ENCODE peak calls at places on chromosome 15, in eight cellular contexts. One of them, this sample, is unnamed.

GRCh38 chr15:41568350-41569017 is 9.5 kb downstream of the TYRO3 start:
- DNase-seq in AG04450: no peak
- DNase-seq in Peyer's patch: no peak
- DNase-seq in lower lobe of right lung: no peak
- DNase-seq in right lobe of liver: no peak
- DNase-seq in sigmoid colon: no peak
- DNase-seq in ovary: peak; percentile 93
- DNase-seq in testis: peak; percentile 95
- DNase-seq in this sample: no peak

GRCh38 chr15:91067026-91067425 is 33.0 kb upstream of the SV2B start:
- DNase-seq in AG04450: no peak
- DNase-seq in Peyer's patch: no peak
- DNase-seq in lower lobe of right lung: no peak
- DNase-seq in right lobe of liver: no peak
- DNase-seq in sigmoid colon: no peak
- DNase-seq in ovary: no peak
- DNase-seq in testis: no peak
- DNase-seq in this sample: no peak

GRCh38 chr15:96333194-96334016 is 2.9 kb downstream of the NR2F2 start:
- DNase-seq in AG04450: no peak
- DNase-seq in Peyer's patch: no peak
- DNase-seq in lower lobe of right lung: peak; percentile 57
- DNase-seq in right lobe of liver: peak; percentile 53
- DNase-seq in sigmoid colon: peak; percentile 77
- DNase-seq in ovary: peak; percentile 40
- DNase-seq in testis: no peak
- DNase-seq in this sample: peak; percentile 71

GRCh38 chr15:77584201-77584600 is 48.5 kb downstream of the LINGO1 start:
- DNase-seq in AG04450: no peak
- DNase-seq in Peyer's patch: no peak
- DNase-seq in lower lobe of right lung: no peak
- DNase-seq in right lobe of liver: no peak
- DNase-seq in sigmoid colon: no peak
- DNase-seq in ovary: no peak
- DNase-seq in testis: no peak
- DNase-seq in this sample: no peak

GRCh38 chr15:60553163-60553562 is 74.2 kb upstream of the ICE2 start:
- DNase-seq in AG04450: no peak
- DNase-seq in Peyer's patch: no peak
- DNase-seq in lower lobe of right lung: no peak
- DNase-seq in right lobe of liver: no peak
- DNase-seq in sigmoid colon: no peak
- DNase-seq in ovary: no peak
- DNase-seq in testis: no peak
- DNase-seq in this sample: no peak

GRCh38 chr15:89647191-89647851 is 7.9 kb downstream of the KIF7 start:
- DNase-seq in AG04450: no peak
- DNase-seq in Peyer's patch: peak; percentile 90
- DNase-seq in lower lobe of right lung: peak; percentile 84
- DNase-seq in right lobe of liver: peak; percentile 84
- DNase-seq in sigmoid colon: peak; percentile 87
- DNase-seq in ovary: peak; percentile 66
- DNase-seq in testis: peak; percentile 89
- DNase-seq in this sample: peak; percentile 90

GRCh38 chr15:85494035-85494793 is 113.8 kb downstream of the AKAP13 start:
- DNase-seq in AG04450: no peak
- DNase-seq in Peyer's patch: peak; percentile 62
- DNase-seq in lower lobe of right lung: no peak
- DNase-seq in right lobe of liver: no peak
- DNase-seq in sigmoid colon: no peak
- DNase-seq in ovary: no peak
- DNase-seq in testis: no peak
- DNase-seq in this sample: no peak

GRCh38 chr15:43376017-43376705 is 5.3 kb downstream of the TUBGCP4 start:
- DNase-seq in AG04450: no peak
- DNase-seq in Peyer's patch: peak; percentile 72
- DNase-seq in lower lobe of right lung: no peak
- DNase-seq in right lobe of liver: no peak
- DNase-seq in sigmoid colon: no peak
- DNase-seq in ovary: no peak
- DNase-seq in testis: peak; percentile 33
- DNase-seq in this sample: no peak

GRCh38 chr15:60363903-60364302 is 33.9 kb downstream of the ANXA2 start:
- DNase-seq in AG04450: no peak
- DNase-seq in Peyer's patch: no peak
- DNase-seq in lower lobe of right lung: no peak
- DNase-seq in right lobe of liver: no peak
- DNase-seq in sigmoid colon: no peak
- DNase-seq in ovary: no peak
- DNase-seq in testis: no peak
- DNase-seq in this sample: no peak

GRCh38 chr15:96703087-96703486 is 372.6 kb downstream of the NR2F2 start:
- DNase-seq in AG04450: no peak
- DNase-seq in Peyer's patch: no peak
- DNase-seq in lower lobe of right lung: no peak
- DNase-seq in right lobe of liver: no peak
- DNase-seq in sigmoid colon: no peak
- DNase-seq in ovary: no peak
- DNase-seq in testis: no peak
- DNase-seq in this sample: no peak

GRCh38 chr15:41575282-41575681 is 16.3 kb downstream of the TYRO3 start:
- DNase-seq in AG04450: no peak
- DNase-seq in Peyer's patch: no peak
- DNase-seq in lower lobe of right lung: no peak
- DNase-seq in right lobe of liver: no peak
- DNase-seq in sigmoid colon: no peak
- DNase-seq in ovary: no peak
- DNase-seq in testis: peak; percentile 61
- DNase-seq in this sample: no peak

GRCh38 chr15:42133892-42134502 is 22.4 kb downstream of the PLA2G4F start:
- DNase-seq in AG04450: no peak
- DNase-seq in Peyer's patch: peak; percentile 69
- DNase-seq in lower lobe of right lung: peak; percentile 74
- DNase-seq in right lobe of liver: no peak
- DNase-seq in sigmoid colon: peak; percentile 14
- DNase-seq in ovary: no peak
- DNase-seq in testis: peak; percentile 40
- DNase-seq in this sample: peak; percentile 89

GRCh38 chr15:82064824-82065223 is 19.0 kb upstream of the MEX3B start:
- DNase-seq in AG04450: no peak
- DNase-seq in Peyer's patch: no peak
- DNase-seq in lower lobe of right lung: no peak
- DNase-seq in right lobe of liver: no peak
- DNase-seq in sigmoid colon: no peak
- DNase-seq in ovary: no peak
- DNase-seq in testis: no peak
- DNase-seq in this sample: no peak

GRCh38 chr15:42932833-42933515 is 12.4 kb upstream of the TTBK2 start:
- DNase-seq in AG04450: no peak
- DNase-seq in Peyer's patch: no peak
- DNase-seq in lower lobe of right lung: no peak
- DNase-seq in right lobe of liver: no peak
- DNase-seq in sigmoid colon: no peak
- DNase-seq in ovary: no peak
- DNase-seq in testis: no peak
- DNase-seq in this sample: no peak

GRCh38 chr15:27696530-27696929 is 402.6 kb downstream of the OCA2 start:
- DNase-seq in AG04450: no peak
- DNase-seq in Peyer's patch: no peak
- DNase-seq in lower lobe of right lung: no peak
- DNase-seq in right lobe of liver: no peak
- DNase-seq in sigmoid colon: no peak
- DNase-seq in ovary: no peak
- DNase-seq in testis: no peak
- DNase-seq in this sample: no peak

GRCh38 chr15:76161153-76162049 is 101.6 kb downstream of the TMEM266 start:
- DNase-seq in AG04450: no peak
- DNase-seq in Peyer's patch: no peak
- DNase-seq in lower lobe of right lung: no peak
- DNase-seq in right lobe of liver: no peak
- DNase-seq in sigmoid colon: no peak
- DNase-seq in ovary: peak; percentile 27
- DNase-seq in testis: no peak
- DNase-seq in this sample: no peak

GRCh38 chr15:35089556-35089955 is 4.5 kb upstream of the NANOGP8 start:
- DNase-seq in AG04450: no peak
- DNase-seq in Peyer's patch: no peak
- DNase-seq in lower lobe of right lung: no peak
- DNase-seq in right lobe of liver: no peak
- DNase-seq in sigmoid colon: no peak
- DNase-seq in ovary: no peak
- DNase-seq in testis: no peak
- DNase-seq in this sample: no peak

GRCh38 chr15:78455749-78456148 is 17.7 kb downstream of the IREB2 start:
- DNase-seq in AG04450: no peak
- DNase-seq in Peyer's patch: no peak
- DNase-seq in lower lobe of right lung: no peak
- DNase-seq in right lobe of liver: no peak
- DNase-seq in sigmoid colon: no peak
- DNase-seq in ovary: no peak
- DNase-seq in testis: no peak
- DNase-seq in this sample: no peak

GRCh38 chr15:64443747-64444621 is 16.4 kb upstream of the ZNF609 start:
- DNase-seq in AG04450: peak; percentile 70
- DNase-seq in Peyer's patch: no peak
- DNase-seq in lower lobe of right lung: no peak
- DNase-seq in right lobe of liver: no peak
- DNase-seq in sigmoid colon: peak; percentile 9
- DNase-seq in ovary: no peak
- DNase-seq in testis: no peak
- DNase-seq in this sample: no peak

GRCh38 chr15:22786868-22787698 is 639 bp downstream of the NIPA1 start:
- DNase-seq in AG04450: no peak
- DNase-seq in Peyer's patch: peak; percentile 58
- DNase-seq in lower lobe of right lung: no peak
- DNase-seq in right lobe of liver: no peak
- DNase-seq in sigmoid colon: no peak
- DNase-seq in ovary: peak; percentile 9
- DNase-seq in testis: peak; percentile 22
- DNase-seq in this sample: peak; percentile 74

GRCh38 chr15:90141646-90142045 is 39.4 kb upstream of the IDH2 start:
- DNase-seq in AG04450: no peak
- DNase-seq in Peyer's patch: no peak
- DNase-seq in lower lobe of right lung: no peak
- DNase-seq in right lobe of liver: no peak
- DNase-seq in sigmoid colon: no peak
- DNase-seq in ovary: no peak
- DNase-seq in testis: no peak
- DNase-seq in this sample: no peak

GRCh38 chr15:38593523-38593922 is 28.9 kb upstream of the RASGRP1 start:
- DNase-seq in AG04450: no peak
- DNase-seq in Peyer's patch: no peak
- DNase-seq in lower lobe of right lung: no peak
- DNase-seq in right lobe of liver: no peak
- DNase-seq in sigmoid colon: no peak
- DNase-seq in ovary: no peak
- DNase-seq in testis: no peak
- DNase-seq in this sample: no peak

DNA sequence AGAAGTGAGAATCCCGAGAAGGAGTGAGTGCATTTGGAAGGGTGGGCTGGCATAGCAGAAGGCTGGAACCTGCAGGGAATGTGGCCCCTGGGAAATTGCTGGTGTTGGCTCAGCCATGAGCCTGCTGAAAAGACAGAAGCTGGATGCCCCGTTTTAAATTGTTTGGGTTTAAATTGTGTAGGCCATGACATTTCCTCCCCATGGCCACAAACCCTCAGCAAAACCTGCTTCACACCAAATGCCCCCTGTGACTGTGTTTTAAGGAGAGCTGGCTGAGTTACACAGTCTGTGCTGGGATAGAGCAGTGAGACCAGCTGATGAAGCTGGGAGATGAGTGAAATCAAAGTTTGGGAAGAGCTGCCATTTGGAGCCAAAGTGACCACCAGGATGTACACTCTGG is 216.3 kb upstream of the RGMA start:
- DNase-seq in AG04450: no peak
- DNase-seq in Peyer's patch: no peak
- DNase-seq in lower lobe of right lung: no peak
- DNase-seq in right lobe of liver: no peak
- DNase-seq in sigmoid colon: no peak
- DNase-seq in ovary: no peak
- DNase-seq in testis: no peak
- DNase-seq in this sample: no peak
- H3K27me3 ChIP-seq in AG04450: no peaks in the 10 kb centered on the region
- H3K27me3 ChIP-seq in Peyer's patch: no peaks in the 10 kb centered on the region
- H3K27me3 ChIP-seq in lower lobe of right lung: no peaks in the 10 kb centered on the region
- H3K27me3 ChIP-seq in right lobe of liver: no peaks in the 10 kb centered on the region
- H3K27me3 ChIP-seq in sigmoid colon: no peaks in the 10 kb centered on the region
- H3K27me3 ChIP-seq in ovary: no peaks in the 10 kb centered on the region
- H3K27me3 ChIP-seq in testis: no peaks in the 10 kb centered on the region
- H3K27me3 ChIP-seq in this sample: no peaks in the 10 kb centered on the region

GRCh38 chr15:100350434-100351226 is 8.9 kb upstream of the ADAMTS17 start:
- DNase-seq in AG04450: no peak
- DNase-seq in Peyer's patch: peak; percentile 49
- DNase-seq in lower lobe of right lung: no peak
- DNase-seq in right lobe of liver: peak; percentile 81
- DNase-seq in sigmoid colon: no peak
- DNase-seq in ovary: peak; percentile 40
- DNase-seq in testis: no peak
- DNase-seq in this sample: no peak
- H3K4me3 ChIP-seq in AG04450: peak overlapping the region; percentile 31
- H3K4me3 ChIP-seq in Peyer's patch: peak overlapping the region; percentile 77
- H3K4me3 ChIP-seq in lower lobe of right lung: peak overlapping the region; percentile 74
- H3K4me3 ChIP-seq in right lobe of liver: peak overlapping the region; percentile 82
- H3K4me3 ChIP-seq in sigmoid colon: peak overlapping the region; percentile 89
- H3K4me3 ChIP-seq in ovary: peak overlapping the region; percentile 74
- H3K4me3 ChIP-seq in testis: peak overlapping the region; percentile 81
- H3K4me3 ChIP-seq in this sample: peak overlapping the region; percentile 85

GRCh38 chr15:74423443-74424257 is 10.1 kb downstream of the SEMA7A start:
- DNase-seq in AG04450: no peak
- DNase-seq in Peyer's patch: no peak
- DNase-seq in lower lobe of right lung: no peak
- DNase-seq in right lobe of liver: no peak
- DNase-seq in sigmoid colon: no peak
- DNase-seq in ovary: peak; percentile 40
- DNase-seq in testis: peak; percentile 80
- DNase-seq in this sample: no peak
- H3K27me3 ChIP-seq in AG04450: no peaks in the 10 kb centered on the region
- H3K27me3 ChIP-seq in Peyer's patch: no peaks in the 10 kb centered on the region
- H3K27me3 ChIP-seq in lower lobe of right lung: no peaks in the 10 kb centered on the region
- H3K27me3 ChIP-seq in right lobe of liver: no peaks in the 10 kb centered on the region
- H3K27me3 ChIP-seq in sigmoid colon: no peaks in the 10 kb centered on the region
- H3K27me3 ChIP-seq in ovary: no peaks in the 10 kb centered on the region
- H3K27me3 ChIP-seq in testis: no peaks in the 10 kb centered on the region
- H3K27me3 ChIP-seq in this sample: no peaks in the 10 kb centered on the region

DNA sequence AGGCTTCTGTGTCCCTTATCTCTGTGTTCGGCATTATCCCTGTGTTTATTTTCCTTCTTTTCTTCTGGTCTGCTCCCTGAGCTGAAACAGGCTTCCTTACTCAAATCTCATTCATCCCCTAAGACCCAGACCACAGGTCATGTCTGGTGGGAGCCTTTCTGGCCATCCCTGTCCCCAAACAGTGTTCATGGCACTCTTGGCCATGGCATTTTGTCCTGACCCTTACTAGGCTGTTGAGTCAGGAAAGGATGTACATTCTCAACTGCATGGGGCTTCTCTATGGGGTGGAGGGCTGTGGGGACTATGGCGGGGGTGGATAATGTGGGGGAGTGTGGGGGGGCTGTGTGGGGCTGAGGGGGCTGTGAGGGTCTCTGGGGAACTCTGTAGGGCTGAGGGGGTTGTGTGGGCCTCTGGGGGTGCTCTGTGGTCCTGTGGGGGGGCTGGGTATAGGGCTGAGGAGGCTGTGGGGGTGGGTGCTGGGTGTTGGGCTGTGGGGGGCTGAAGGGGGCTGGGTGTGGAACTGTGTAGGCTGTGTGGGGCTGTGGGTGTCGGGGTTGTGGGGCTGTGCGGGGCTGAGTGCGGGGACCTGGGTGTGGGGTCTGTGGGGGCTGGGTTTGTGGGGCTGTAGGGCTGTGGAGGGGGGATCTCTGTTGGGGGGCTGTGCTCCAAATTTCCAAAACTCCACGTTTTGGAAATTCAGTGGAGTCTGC is 64.3 kb downstream of the KLF13 start:
- DNase-seq in AG04450: no peak
- DNase-seq in Peyer's patch: peak; percentile 48
- DNase-seq in lower lobe of right lung: no peak
- DNase-seq in right lobe of liver: no peak
- DNase-seq in sigmoid colon: peak; percentile 62
- DNase-seq in ovary: no peak
- DNase-seq in testis: no peak
- DNase-seq in this sample: no peak
- H3K4me3 ChIP-seq in AG04450: no peak overlapping the region
- H3K4me3 ChIP-seq in Peyer's patch: peak overlapping the region; percentile 75
- H3K4me3 ChIP-seq in lower lobe of right lung: peak overlapping the region; percentile 75
- H3K4me3 ChIP-seq in right lobe of liver: peak overlapping the region; percentile 70
- H3K4me3 ChIP-seq in sigmoid colon: peak overlapping the region; percentile 37
- H3K4me3 ChIP-seq in ovary: peak overlapping the region; percentile 55
- H3K4me3 ChIP-seq in testis: peak overlapping the region; percentile 67
- H3K4me3 ChIP-seq in this sample: peak overlapping the region; percentile 82

This sample was measured in upper lobe of right lung.